ENCODE peak calls at places on chromosomes 16 and 17, in seven cellular contexts. T is HCT116, P is B cell, V is astrocyte of the spinal cord, I is HL-60, Z is uterus, L is fibroblast of lung. X is an unnamed sample.

GRCh38 chr16:10297341-10298006 is 88.4 kb upstream of the ATF7IP2 start:
- DNase-seq in V (no peak), I (no peak), Z (no peak), T (no peak), P (peak; percentile 83), L (no peak), X (peak; percentile 79)

GRCh38 chr16:19166500-19166899 is 1.5 kb upstream of the SYT17 start:
- DNase-seq in V (no peak), P (no peak), T (peak; percentile 29), Z (no peak), L (no peak), I (no peak), X (no peak)

GRCh38 chr16:83942074-83942473 is 11.0 kb upstream of the OSGIN1 start:
- DNase-seq in Z (no peak), T (no peak), P (no peak), I (no peak), L (no peak), V (no peak), X (no peak)

GRCh38 chr16:72873853-72874252 is 174.1 kb downstream of the ZFHX3 start:
- DNase-seq in P (no peak), L (no peak), V (no peak), T (no peak), Z (no peak), I (no peak), X (no peak)

GRCh38 chr17:39027440-39028035 is 60.3 kb upstream of the FBXO47 start:
- DNase-seq in Z (no peak), I (no peak), L (no peak), V (no peak), T (no peak), P (no peak), X (no peak)

GRCh38 chr17:38879878-38880727 is 10.2 kb downstream of the LASP1 start:
- DNase-seq in I (peak; percentile 53), V (peak; percentile 82), T (no peak), Z (peak; percentile 54), P (no peak), L (peak; percentile 86), X (no peak)

GRCh38 chr16:12612598-12613101 is 191.0 kb downstream of the CPPED1 start:
- DNase-seq in V (no peak), L (no peak), P (no peak), T (peak; percentile 93), I (no peak), Z (no peak), X (no peak)

GRCh38 chr16:11009027-11009755 is 64.8 kb downstream of the CLEC16A start:
- DNase-seq in Z (no peak), P (no peak), I (no peak), L (no peak), V (no peak), T (no peak), X (no peak)

GRCh38 chr16:88934066-88934667 is 42.8 kb downstream of the CBFA2T3 start:
- DNase-seq in L (no peak), P (no peak), I (no peak), V (no peak), T (no peak), Z (no peak), X (no peak)

GRCh38 chr16:88936913-88937666 is 39.9 kb downstream of the CBFA2T3 start:
- DNase-seq in V (no peak), Z (no peak), I (no peak), T (no peak), P (no peak), L (no peak), X (no peak)

GRCh38 chr16:88938933-88939813 is 37.8 kb downstream of the CBFA2T3 start:
- DNase-seq in L (no peak), I (no peak), T (no peak), Z (no peak), V (no peak), P (no peak), X (no peak)

GRCh38 chr16:88938119-88938932 is 38.7 kb downstream of the CBFA2T3 start:
- DNase-seq in L (no peak), T (no peak), V (no peak), Z (no peak), P (no peak), I (no peak), X (no peak)

DNA sequence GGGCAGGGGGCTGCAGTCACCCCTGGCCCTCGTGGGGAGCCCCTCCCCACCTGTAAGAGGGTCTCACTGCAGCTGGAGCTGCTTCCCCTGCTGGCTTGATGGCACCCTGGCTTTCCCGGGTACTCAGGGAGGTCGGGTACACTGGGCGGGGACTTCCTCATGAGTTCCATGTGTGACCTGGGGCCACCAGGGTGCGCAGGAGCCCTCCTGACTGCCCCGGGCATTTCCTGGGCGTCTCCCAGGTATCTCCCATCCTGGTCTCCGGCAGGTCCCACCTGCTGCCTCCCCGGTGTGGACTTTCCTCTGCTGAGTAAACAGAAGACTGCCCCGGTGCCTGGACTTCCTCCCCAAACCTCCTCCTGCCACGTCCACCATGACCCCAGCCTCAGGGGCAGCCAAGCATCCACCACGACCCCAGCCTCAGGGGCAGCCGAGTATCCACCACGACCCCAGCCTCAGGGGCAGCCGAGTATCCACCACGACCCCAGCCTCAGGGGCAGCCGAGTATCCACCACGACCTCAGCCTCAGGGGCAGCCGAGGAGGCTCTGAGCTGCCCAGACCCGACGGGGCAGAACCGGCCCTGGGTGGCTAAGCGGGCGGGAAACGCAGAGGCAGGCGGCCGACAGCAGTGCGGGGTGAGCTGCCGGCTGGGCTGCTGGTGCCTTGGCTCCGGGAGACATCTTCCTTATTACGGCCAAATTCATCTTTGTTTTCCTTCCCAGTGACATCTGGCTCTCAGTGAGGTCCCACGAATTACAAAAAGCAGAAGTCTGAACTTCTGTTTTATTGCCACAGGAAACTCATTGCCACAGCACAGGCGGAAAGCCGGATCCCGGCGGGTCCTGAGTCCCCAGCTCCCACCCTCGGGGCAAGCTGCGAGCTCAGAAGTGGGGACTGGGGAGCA is 40.7 kb downstream of the CBFA2T3 start:
- DNase-seq in T (no peak), L (no peak), P (peak; percentile 65), V (no peak), Z (no peak), I (peak; percentile 85), X (peak; percentile 70)
- TF ChIP-seq CTCF in T (no peak), L (no peak), P (peak; percentile 43), V (no peak), Z (no peak), I (no peak), X (peak; percentile 7)

DNA sequence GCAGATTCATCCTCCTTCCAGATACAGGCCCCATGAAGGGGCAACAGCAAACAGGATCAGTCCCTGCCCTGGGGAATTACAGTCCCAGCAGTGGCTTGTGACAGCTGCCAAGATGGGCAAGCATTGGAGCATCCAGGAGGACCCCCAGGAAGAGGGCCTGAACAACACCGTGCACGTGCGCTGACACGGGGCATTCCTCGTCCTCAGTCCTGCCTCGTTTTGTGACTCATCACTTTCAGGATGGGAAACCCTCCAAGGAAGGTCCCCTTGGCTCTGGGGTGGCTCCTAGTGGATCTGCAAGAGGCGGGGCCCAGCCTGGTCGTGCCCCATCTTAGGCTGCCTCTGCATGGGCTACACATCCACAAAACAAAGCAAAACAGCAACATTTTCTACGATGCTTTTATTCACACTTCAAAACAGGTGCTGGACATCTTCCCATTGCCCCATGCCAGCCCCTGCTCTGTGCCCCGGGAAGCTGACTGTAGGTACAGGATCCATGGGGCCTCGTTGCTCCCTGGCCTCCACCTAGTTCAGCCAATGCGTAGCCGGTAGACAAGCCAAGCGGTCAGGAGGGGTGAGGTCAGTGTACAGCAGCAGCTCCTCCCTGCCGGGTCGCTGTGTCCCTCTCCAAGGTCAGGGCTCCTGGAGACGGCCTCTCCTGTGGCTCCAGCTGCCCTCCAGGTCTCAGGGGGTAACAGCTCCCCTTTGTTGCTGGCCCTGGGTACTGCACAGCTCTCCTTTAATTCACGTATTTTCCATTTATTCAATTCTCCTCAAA is 32.3 kb downstream of the ACTG1 start:
- DNase-seq in Z (no peak), I (no peak), L (peak; percentile 63), T (no peak), P (no peak), V (peak; percentile 62), X (no peak)
- TF ChIP-seq CTCF in Z (no peak), I (no peak), L (no peak), T (no peak), P (no peak), V (peak; percentile 24), X (no peak)

GRCh38 chr17:76685846-76686245 is 24.9 kb downstream of the MXRA7 start:
- DNase-seq in T (no peak), L (no peak), I (no peak), V (no peak), P (no peak), Z (no peak), X (no peak)

GRCh38 chr17:76689859-76690258 is 20.9 kb downstream of the MXRA7 start:
- DNase-seq in V (no peak), T (no peak), P (no peak), Z (no peak), I (no peak), L (no peak), X (no peak)

GRCh38 chr17:76687278-76688164 is 23.2 kb downstream of the MXRA7 start:
- DNase-seq in T (no peak), L (no peak), I (no peak), Z (peak; percentile 78), V (no peak), P (no peak), X (no peak)

GRCh38 chr17:76686538-76687277 is 24.1 kb downstream of the MXRA7 start:
- DNase-seq in I (no peak), Z (no peak), V (no peak), T (no peak), L (no peak), P (no peak), X (no peak)

GRCh38 chr17:76688165-76688622 is 22.6 kb downstream of the MXRA7 start:
- DNase-seq in P (no peak), T (no peak), L (no peak), V (no peak), I (no peak), Z (no peak), X (no peak)
- TF ChIP-seq CTCF in P (no peak), T (no peak), L (no peak), V (no peak), I (no peak), Z (no peak), X (no peak)

DNA sequence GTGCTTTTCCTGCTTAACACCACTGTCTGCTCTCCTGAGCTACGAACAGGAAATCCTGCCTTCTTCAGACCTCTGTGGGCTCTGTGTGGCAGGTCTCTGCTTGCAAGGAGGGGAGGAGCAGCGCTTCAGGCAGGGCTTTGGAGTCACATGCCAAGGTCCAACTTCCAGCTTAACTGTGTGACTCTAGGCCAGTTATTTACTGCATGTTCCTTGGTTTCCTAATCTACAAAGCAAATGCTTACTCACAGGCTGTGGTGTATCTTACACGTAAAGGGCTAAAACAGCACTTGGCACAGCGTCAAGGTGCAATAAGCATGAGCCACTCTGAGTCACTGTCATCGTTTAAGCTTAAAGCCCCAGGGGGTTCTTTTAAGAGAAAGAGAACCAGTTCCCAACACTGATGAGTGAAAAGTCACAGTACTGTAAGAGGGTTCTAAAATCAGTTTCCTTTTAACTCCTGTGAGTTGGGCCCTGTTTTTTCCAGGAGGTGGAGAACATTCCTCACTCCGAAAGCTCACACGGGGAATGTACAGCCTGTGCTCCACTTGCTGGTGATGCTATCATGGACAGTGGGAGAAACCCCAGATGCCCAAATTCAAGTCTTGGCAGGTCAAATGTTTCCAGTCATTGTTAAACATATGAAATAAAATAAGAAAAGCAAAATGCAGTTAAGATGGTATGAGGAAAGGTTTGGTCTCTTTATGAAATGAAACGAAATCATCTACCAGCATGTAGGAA is 54.1 kb upstream of the BCAR1 start:
- DNase-seq in Z (peak; percentile 92), P (no peak), T (peak; percentile 100), L (peak; percentile 100), I (no peak), V (peak; percentile 100), X (peak; percentile 49)
- TF ChIP-seq CTCF in Z (no peak), P (no peak), T (no peak), L (no peak), I (no peak), V (no peak), X (no peak)

X was measured in GM13976.